ENCODE peak calls at places on chromosomes 3 and 15, in seven cellular contexts. N, B, O, R, W, C and X are unnamed samples.

GRCh38 chr15:70488002-70488605 is 275.3 kb downstream of the UACA start:
- DNase-seq in C (peak), N (peak), O (no peak), W (peak), B (peak), R (peak), X (peak)

GRCh38 chr3:11389570-11390268 is 117.5 kb downstream of the ATG7 start:
- DNase-seq in R (no peak), O (no peak), C (peak), W (no peak), N (no peak), B (no peak), X (peak)

GRCh38 chr15:86555939-86556725 is 476.5 kb downstream of the AGBL1 start:
- DNase-seq in R (no peak), N (no peak), C (no peak), O (no peak), W (no peak), B (no peak), X (no peak)

GRCh38 chr3:194548346-194549321 is 61.8 kb upstream of the ATP13A3 start:
- DNase-seq in N (no peak), W (no peak), O (no peak), B (no peak), C (peak), R (no peak), X (no peak)

GRCh38 chr3:190040145-190040544 is 80.6 kb downstream of the P3H2 start:
- DNase-seq in R (no peak), O (no peak), C (no peak), W (no peak), B (no peak), N (no peak), X (no peak)

GRCh38 chr3:87052499-87053260 is 61.7 kb upstream of the VGLL3 start:
- DNase-seq in B (no peak), R (no peak), N (no peak), W (no peak), C (no peak), O (no peak), X (no peak)

GRCh38 chr15:94403246-94403824 is 172.0 kb downstream of the MCTP2 start:
- DNase-seq in O (no peak), C (no peak), N (no peak), R (no peak), W (no peak), B (no peak), X (peak)

GRCh38 chr3:138939563-138940241 is 7.2 kb downstream of the FOXL2 start:
- DNase-seq in C (no peak), W (no peak), N (peak), R (no peak), O (no peak), B (no peak), X (no peak)

GRCh38 chr3:52044869-52045616 is 11.3 kb downstream of the DUSP7 start:
- DNase-seq in W (no peak), B (no peak), N (no peak), O (no peak), C (no peak), R (no peak), X (no peak)